ENCODE peak calls at places on chromosome 19, in nine cellular contexts. L is stimulated activated naive CD8-positive, alpha-beta T cell treated with anti-CD3 and anti-CD28 coated beads, Interleukin-15, Interleukin-2, amounts not matched to agents 100 U/mL and 50 U/mL, for 24 hours; D is effector CD8-positive, alpha-beta T cell; M is CD4-positive, CD25-positive, alpha-beta regulatory T cell; V is stimulated activated CD4-positive, alpha-beta T cell treated with anti-CD3 and anti-CD28 coated beads, Interleukin-4, amount 100 ng/mL, for 24 hours; K is body of pancreas; B is stimulated activated CD8-positive, alpha-beta memory T cell treated with anti-CD3 and anti-CD28 coated beads, Interleukin-12 subunit alpha, Interleukin-12 subunit beta, amount 100 ng/mL, for 4 hours; O is activated T-cell treated with anti-CD3 and anti-CD28 coated beads, Interleukin-2, amount 50 U/mL, for 72 hours; P is HEK293T. J is an unnamed sample.

GRCh38 chr19:34733266-34733825 is 697 bp upstream of the ZNF181 start:
- DNase-seq in L (peak), B (no peak), V (no peak), D (peak), O (no peak), P (peak), K (no peak), M (no peak), J (no peak)

GRCh38 chr19:55912916-55913315 is 19.2 kb downstream of the NLRP13 start:
- DNase-seq in O (no peak), B (no peak), V (no peak), D (no peak), K (no peak), L (no peak), M (no peak), P (no peak), J (no peak)

GRCh38 chr19:40650749-40651305 is 39.6 kb downstream of the NUMBL start:
- DNase-seq in D (no peak), V (no peak), B (no peak), O (no peak), P (no peak), L (no peak), M (no peak), K (no peak), J (no peak)

GRCh38 chr19:48752511-48753365 is at the start of gene FUT1:
- DNase-seq in D (peak), B (no peak), O (peak), K (peak), L (peak), P (no peak), V (peak), M (no peak), J (no peak)

GRCh38 chr19:7507884-7508283 is 8.0 kb upstream of the ZNF358 start:
- DNase-seq in P (peak), M (no peak), B (no peak), K (peak), O (peak), D (no peak), V (no peak), L (peak), J (peak)

GRCh38 chr19:6718111-6718740 is 2.2 kb downstream of the C3 start:
- DNase-seq in B (no peak), L (no peak), M (no peak), O (peak), K (no peak), P (no peak), D (no peak), V (no peak), J (no peak)

GRCh38 chr19:44660081-44660480 is 11.2 kb upstream of the CEACAM19 start:
- DNase-seq in D (no peak), M (no peak), P (no peak), B (no peak), O (no peak), V (no peak), L (no peak), K (no peak), J (no peak)

GRCh38 chr19:49889687-49890348 is 6.9 kb downstream of the IL4I1 start:
- DNase-seq in B (peak), P (peak), L (peak), V (peak), M (peak), O (peak), K (peak), D (peak), J (peak)

GRCh38 chr19:47407417-47407774 is 11.9 kb downstream of the MEIS3 start:
- DNase-seq in P (no peak), K (no peak), V (no peak), B (no peak), D (no peak), L (no peak), O (no peak), M (no peak), J (no peak)

GRCh38 chr19:29245221-29245620 is 32.3 kb upstream of the UQCRFS1 start:
- DNase-seq in V (no peak), P (no peak), O (no peak), L (no peak), B (no peak), D (no peak), M (no peak), K (no peak), J (no peak)

GRCh38 chr19:50008532-50008931 is 16.6 kb downstream of the VRK3 start:
- DNase-seq in B (no peak), D (no peak), K (no peak), P (peak), V (no peak), L (peak), O (peak), M (no peak), J (no peak)

GRCh38 chr19:50242586-50242985 is 39.2 kb downstream of the MYH14 start:
- DNase-seq in P (no peak), M (no peak), V (no peak), O (no peak), B (no peak), K (no peak), D (no peak), L (no peak), J (no peak)

GRCh38 chr19:29598496-29598895 is 7.6 kb upstream of the POP4 start:
- DNase-seq in L (no peak), P (no peak), K (no peak), V (no peak), M (no peak), B (no peak), D (no peak), O (no peak), J (no peak)

GRCh38 chr19:1580957-1581356 is 11.7 kb downstream of the MBD3 start:
- DNase-seq in D (no peak), V (no peak), K (no peak), L (no peak), M (no peak), P (no peak), B (no peak), O (no peak), J (no peak)

GRCh38 chr19:45279587-45280192 is 28.6 kb downstream of the MARK4 start:
- DNase-seq in P (no peak), L (no peak), K (no peak), B (no peak), D (no peak), V (no peak), M (no peak), O (no peak), J (no peak)

GRCh38 chr19:4555657-4556561 is 3.6 kb downstream of the SEMA6B start:
- DNase-seq in K (no peak), P (peak), V (no peak), L (no peak), D (no peak), M (no peak), B (no peak), O (no peak), J (no peak)

GRCh38 chr19:35712910-35713845 is 4.6 kb upstream of the KMT2B start:
- DNase-seq in M (peak), V (peak), B (peak), L (peak), O (peak), P (no peak), K (no peak), D (no peak), J (no peak)

GRCh38 chr19:15210323-15210774 is 9.6 kb upstream of the NOTCH3 start:
- DNase-seq in M (no peak), L (no peak), O (no peak), D (no peak), P (no peak), B (no peak), V (no peak), K (no peak), J (peak)

GRCh38 chr19:15323496-15324235 is 8.7 kb downstream of the BRD4 start:
- DNase-seq in O (no peak), P (no peak), B (no peak), D (no peak), M (no peak), K (peak), L (no peak), V (no peak), J (no peak)

GRCh38 chr19:801030-801860 is 4.0 kb downstream of the PTBP1 start:
- DNase-seq in L (no peak), V (no peak), O (no peak), P (no peak), M (no peak), B (no peak), K (peak), D (no peak), J (no peak)

GRCh38 chr19:37778613-37779138 is 710 bp downstream of the ZNF573 start:
- DNase-seq in V (no peak), D (no peak), L (no peak), B (no peak), K (no peak), P (peak), O (no peak), M (no peak), J (no peak)

GRCh38 chr19:47776568-47776967 is 1.9 kb upstream of the SELENOW start:
- DNase-seq in L (no peak), O (no peak), P (no peak), K (no peak), V (no peak), B (no peak), D (no peak), M (no peak), J (no peak)

GRCh38 chr19:54882758-54883157 is 8.7 kb downstream of the FCAR start:
- DNase-seq in D (no peak), M (no peak), O (no peak), L (no peak), B (no peak), P (no peak), V (no peak), K (no peak), J (no peak)

GRCh38 chr19:40610396-40611064 is 9.4 kb downstream of the LTBP4 start:
- DNase-seq in P (no peak), K (peak), D (peak), V (peak), B (peak), O (peak), M (peak), L (peak), J (no peak)

GRCh38 chr19:42088471-42089190 is 12.7 kb downstream of the ZNF574 start:
- DNase-seq in V (no peak), L (no peak), P (no peak), M (no peak), O (no peak), B (no peak), K (no peak), D (no peak), J (peak)

GRCh38 chr19:38731654-38732301 is 12.5 kb downstream of the CAPN12 start:
- DNase-seq in D (no peak), O (no peak), B (no peak), V (no peak), P (no peak), K (peak), M (no peak), L (no peak), J (no peak)

J was measured in brain microvascular endothelial cell.